ENCODE peak calls at places on chromosomes 12 and 14, in five cellular contexts. One of them, this sample, is unnamed.

GRCh38 chr14:68633131-68633991 is 159.5 kb downstream of the ZFP36L1 start:
- DNase-seq in K562: no peak
- DNase-seq in A549: no peak
- DNase-seq in GM12878: no peak
- DNase-seq in IMR-90: no peak
- DNase-seq in this sample: no peak

GRCh38 chr12:129531004-129531403 is 372.8 kb downstream of the TMEM132D start:
- DNase-seq in A549: no peak
- DNase-seq in GM12878: no peak
- DNase-seq in K562: no peak
- DNase-seq in IMR-90: no peak
- DNase-seq in this sample: no peak

GRCh38 chr12:105492591-105492990 is 162.1 kb downstream of the C12orf75 start:
- DNase-seq in GM12878: no peak
- DNase-seq in K562: no peak
- DNase-seq in IMR-90: peak
- DNase-seq in A549: no peak
- DNase-seq in this sample: no peak

GRCh38 chr12:56773113-56773512 is 10.0 kb downstream of the HSD17B6 start:
- DNase-seq in K562: no peak
- DNase-seq in A549: no peak
- DNase-seq in GM12878: no peak
- DNase-seq in IMR-90: no peak
- DNase-seq in this sample: no peak

GRCh38 chr14:77014004-77014604 is 14.4 kb downstream of the IRF2BPL start:
- DNase-seq in A549: no peak
- DNase-seq in IMR-90: peak
- DNase-seq in K562: no peak
- DNase-seq in GM12878: no peak
- DNase-seq in this sample: peak

GRCh38 chr14:105021656-105022275 is 883 bp upstream of the CDCA4 start:
- DNase-seq in K562: peak
- DNase-seq in GM12878: no peak
- DNase-seq in IMR-90: peak
- DNase-seq in A549: peak
- DNase-seq in this sample: peak

GRCh38 chr14:56952766-56953473 is 142.6 kb upstream of the OTX2 start:
- DNase-seq in GM12878: no peak
- DNase-seq in K562: no peak
- DNase-seq in A549: no peak
- DNase-seq in IMR-90: no peak
- DNase-seq in this sample: no peak

GRCh38 chr12:101761347-101761746 is 22.1 kb upstream of the SYCP3 start:
- DNase-seq in A549: peak
- DNase-seq in IMR-90: peak
- DNase-seq in K562: no peak
- DNase-seq in GM12878: no peak
- DNase-seq in this sample: no peak

GRCh38 chr12:106760184-106760531 is 14.3 kb upstream of the RIC8B start:
- DNase-seq in IMR-90: peak
- DNase-seq in A549: no peak
- DNase-seq in GM12878: peak
- DNase-seq in K562: no peak
- DNase-seq in this sample: no peak

GRCh38 chr12:18898469-18898868 is 160.6 kb downstream of the CAPZA3 start:
- DNase-seq in IMR-90: no peak
- DNase-seq in A549: no peak
- DNase-seq in K562: no peak
- DNase-seq in GM12878: no peak
- DNase-seq in this sample: no peak

GRCh38 chr12:124418156-124418555 is 123.3 kb downstream of the RFLNA start:
- DNase-seq in GM12878: no peak
- DNase-seq in K562: no peak
- DNase-seq in IMR-90: no peak
- DNase-seq in A549: no peak
- DNase-seq in this sample: no peak

GRCh38 chr12:51643951-51644350 is 52.9 kb downstream of the SCN8A start:
- DNase-seq in K562: no peak
- DNase-seq in GM12878: no peak
- DNase-seq in IMR-90: peak
- DNase-seq in A549: no peak
- DNase-seq in this sample: no peak

GRCh38 chr12:81598205-81598604 is 160.9 kb downstream of the PPFIA2 start:
- DNase-seq in IMR-90: no peak
- DNase-seq in A549: no peak
- DNase-seq in K562: no peak
- DNase-seq in GM12878: no peak
- DNase-seq in this sample: peak

GRCh38 chr14:73472182-73473114 is 14.1 kb upstream of the NUMB start:
- DNase-seq in K562: peak
- DNase-seq in A549: peak
- DNase-seq in IMR-90: peak
- DNase-seq in GM12878: peak
- DNase-seq in this sample: peak

GRCh38 chr14:43449291-43449690 is 1057.8 kb downstream of the FSCB start:
- DNase-seq in K562: no peak
- DNase-seq in GM12878: no peak
- DNase-seq in IMR-90: no peak
- DNase-seq in A549: no peak
- DNase-seq in this sample: no peak

GRCh38 chr14:96888593-96888992 is 91.4 kb downstream of the VRK1 start:
- DNase-seq in IMR-90: no peak
- DNase-seq in K562: peak
- DNase-seq in GM12878: no peak
- DNase-seq in A549: no peak
- DNase-seq in this sample: no peak

GRCh38 chr14:91336093-91336450 is 81.5 kb downstream of the CCDC88C start:
- DNase-seq in K562: no peak
- DNase-seq in IMR-90: no peak
- DNase-seq in GM12878: no peak
- DNase-seq in A549: no peak
- DNase-seq in this sample: no peak

GRCh38 chr14:104206281-104206904 is 68.0 kb downstream of the KIF26A start:
- DNase-seq in GM12878: no peak
- DNase-seq in IMR-90: no peak
- DNase-seq in A549: no peak
- DNase-seq in K562: no peak
- DNase-seq in this sample: peak

GRCh38 chr12:40828593-40828990 is 136.4 kb downstream of the CNTN1 start:
- DNase-seq in A549: no peak
- DNase-seq in GM12878: no peak
- DNase-seq in IMR-90: no peak
- DNase-seq in K562: no peak
- DNase-seq in this sample: no peak

GRCh38 chr12:40827923-40828592 is 135.8 kb downstream of the CNTN1 start:
- DNase-seq in K562: no peak
- DNase-seq in A549: peak
- DNase-seq in IMR-90: no peak
- DNase-seq in GM12878: no peak
- DNase-seq in this sample: no peak

GRCh38 chr12:40829738-40830144 is 137.5 kb downstream of the CNTN1 start:
- DNase-seq in GM12878: no peak
- DNase-seq in IMR-90: no peak
- DNase-seq in A549: peak
- DNase-seq in K562: no peak
- DNase-seq in this sample: no peak

GRCh38 chr12:40820794-40821484 is 128.7 kb downstream of the CNTN1 start:
- DNase-seq in GM12878: no peak
- DNase-seq in IMR-90: no peak
- DNase-seq in A549: no peak
- DNase-seq in K562: no peak
- DNase-seq in this sample: no peak

GRCh38 chr12:40825156-40825555 is 132.9 kb downstream of the CNTN1 start:
- DNase-seq in IMR-90: no peak
- DNase-seq in GM12878: no peak
- DNase-seq in K562: no peak
- DNase-seq in A549: no peak
- DNase-seq in this sample: no peak
- TF ChIP-seq RCOR1 in IMR-90: no peak
- TF ChIP-seq RCOR1 in GM12878: no peak
- TF ChIP-seq RCOR1 in K562: no peak
- TF ChIP-seq RCOR1 in A549: no peak
- TF ChIP-seq RCOR1 in this sample: no peak

GRCh38 chr12:64782181-64782580 is 23.0 kb upstream of the GNS start:
- DNase-seq in IMR-90: no peak
- DNase-seq in K562: no peak
- DNase-seq in GM12878: no peak
- DNase-seq in A549: no peak
- DNase-seq in this sample: peak

GRCh38 chr12:64780531-64781373 is 21.5 kb upstream of the GNS start:
- DNase-seq in GM12878: no peak
- DNase-seq in A549: peak
- DNase-seq in IMR-90: no peak
- DNase-seq in K562: no peak
- DNase-seq in this sample: peak

GRCh38 chr12:64779349-64779974 is 20.3 kb upstream of the GNS start:
- DNase-seq in IMR-90: no peak
- DNase-seq in K562: no peak
- DNase-seq in GM12878: no peak
- DNase-seq in A549: no peak
- DNase-seq in this sample: no peak

GRCh38 chr12:64780220-64780530 is 21.0 kb upstream of the GNS start:
- DNase-seq in GM12878: no peak
- DNase-seq in K562: no peak
- DNase-seq in A549: no peak
- DNase-seq in IMR-90: no peak
- DNase-seq in this sample: no peak

DNA sequence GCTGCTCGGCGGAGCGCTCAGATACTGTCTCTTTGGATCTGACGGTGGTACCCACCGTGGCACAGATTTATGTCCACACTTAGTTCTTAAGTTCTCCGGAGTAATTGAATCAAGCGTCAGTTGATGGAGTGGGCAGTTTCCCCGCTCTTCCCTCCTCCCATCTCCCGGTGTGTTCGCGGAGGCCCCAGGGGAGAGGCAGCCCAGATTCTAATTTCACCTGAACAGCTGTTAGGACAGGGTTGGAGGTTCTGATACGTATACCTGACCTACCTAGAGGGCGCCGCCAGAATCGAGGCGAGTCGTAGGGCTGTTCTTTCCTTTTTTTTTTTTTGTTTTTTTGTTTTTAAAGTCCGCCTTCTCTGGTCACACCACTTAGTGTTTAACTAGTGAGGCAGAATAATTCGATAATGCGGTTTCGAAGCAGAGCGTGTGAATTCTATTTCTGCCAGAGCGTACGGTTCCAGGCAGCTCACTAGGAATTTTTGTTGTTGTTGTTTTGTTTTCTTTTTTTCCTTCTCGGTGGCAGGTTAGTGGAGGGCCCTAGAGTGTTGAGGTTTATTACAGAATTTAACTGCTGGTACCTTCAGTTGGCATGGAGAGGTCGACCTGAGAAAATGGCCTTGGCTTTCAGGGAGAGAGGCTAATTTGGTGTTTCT is 22.3 kb upstream of the GNS start:
- DNase-seq in GM12878: no peak
- DNase-seq in K562: no peak
- DNase-seq in IMR-90: no peak
- DNase-seq in A549: no peak
- DNase-seq in this sample: peak
- TF ChIP-seq RCOR1 in GM12878: no peak
- TF ChIP-seq RCOR1 in K562: no peak
- TF ChIP-seq RCOR1 in IMR-90: no peak
- TF ChIP-seq RCOR1 in A549: no peak
- TF ChIP-seq RCOR1 in this sample: no peak

DNA sequence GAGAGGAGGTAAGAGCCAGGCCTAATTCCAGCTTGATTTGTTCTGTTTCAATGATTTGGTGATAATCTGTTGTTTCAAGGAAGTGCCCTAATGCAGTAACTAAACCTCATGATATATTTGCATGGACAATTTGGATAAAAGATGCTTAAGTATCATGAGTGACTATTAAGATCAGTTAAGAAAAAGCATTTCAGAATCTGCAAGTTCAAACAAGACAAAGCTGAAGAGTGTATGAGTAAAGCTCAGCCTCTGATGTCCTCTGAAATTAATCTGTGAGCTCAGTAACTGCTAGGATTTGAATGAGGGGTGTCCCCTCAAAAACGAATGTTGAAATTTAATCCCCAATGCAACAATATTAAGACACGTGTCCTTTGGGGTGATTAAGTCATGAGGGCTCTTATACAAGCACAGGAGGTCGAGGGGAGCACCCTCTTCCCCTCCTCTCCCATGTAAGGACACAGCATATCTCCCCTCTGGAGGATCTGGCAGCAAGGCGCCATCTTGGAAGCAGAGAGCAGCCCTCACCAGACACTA is 949.2 kb downstream of the GALC start:
- DNase-seq in A549: no peak
- DNase-seq in K562: no peak
- DNase-seq in IMR-90: no peak
- DNase-seq in GM12878: no peak
- DNase-seq in this sample: no peak
- TF ChIP-seq RCOR1 in A549: no peak
- TF ChIP-seq RCOR1 in K562: no peak
- TF ChIP-seq RCOR1 in IMR-90: no peak
- TF ChIP-seq RCOR1 in GM12878: no peak
- TF ChIP-seq RCOR1 in this sample: no peak

GRCh38 chr12:62191747-62192485 is 68.3 kb upstream of the USP15 start:
- DNase-seq in A549: peak
- DNase-seq in IMR-90: no peak
- DNase-seq in GM12878: no peak
- DNase-seq in K562: no peak
- DNase-seq in this sample: peak

GRCh38 chr12:62190921-62191746 is 69.1 kb upstream of the USP15 start:
- DNase-seq in A549: no peak
- DNase-seq in K562: no peak
- DNase-seq in GM12878: no peak
- DNase-seq in IMR-90: peak
- DNase-seq in this sample: peak

GRCh38 chr12:62194616-62195015 is 65.6 kb upstream of the USP15 start:
- DNase-seq in A549: no peak
- DNase-seq in K562: no peak
- DNase-seq in IMR-90: no peak
- DNase-seq in GM12878: no peak
- DNase-seq in this sample: no peak

GRCh38 chr12:62194031-62194430 is 66.2 kb upstream of the USP15 start:
- DNase-seq in IMR-90: no peak
- DNase-seq in K562: no peak
- DNase-seq in A549: no peak
- DNase-seq in GM12878: no peak
- DNase-seq in this sample: no peak

DNA sequence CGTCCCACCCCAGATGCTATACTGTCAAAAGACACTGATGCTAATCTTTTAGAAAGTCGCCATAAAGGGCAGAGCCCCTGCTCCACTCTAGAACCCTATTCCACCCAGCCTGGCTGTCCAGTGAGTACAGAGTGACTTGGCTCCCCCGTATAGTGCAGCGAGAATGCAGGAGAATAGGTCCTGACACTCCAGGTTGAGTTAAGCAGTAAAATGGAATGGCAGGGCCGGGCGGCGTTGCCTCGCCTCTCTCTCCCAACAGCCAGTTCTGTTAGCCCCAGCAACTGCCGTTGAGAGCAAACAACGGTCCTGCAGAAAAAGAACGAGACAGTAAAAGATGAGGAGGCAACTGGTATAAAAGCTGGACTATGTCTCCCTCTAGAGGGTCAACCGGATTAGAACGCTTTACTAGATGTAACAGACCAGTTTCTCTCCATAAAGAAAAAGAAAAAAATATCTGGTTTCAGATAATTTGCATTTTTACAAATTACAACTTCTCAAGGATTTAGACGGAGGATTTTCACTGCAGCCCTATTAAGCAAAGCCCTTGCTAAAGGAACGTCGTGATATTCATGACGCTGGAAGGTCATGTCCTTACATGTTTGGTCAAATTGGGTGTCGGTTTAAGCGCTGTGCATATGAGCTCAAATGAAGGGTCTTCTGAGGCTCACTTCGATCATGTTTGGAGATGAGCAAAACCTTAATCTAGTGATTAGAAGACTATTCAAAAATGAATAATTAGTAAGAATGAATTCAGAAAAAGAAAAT is 67.5 kb upstream of the USP15 start:
- DNase-seq in GM12878: peak
- DNase-seq in IMR-90: peak
- DNase-seq in K562: peak
- DNase-seq in A549: peak
- DNase-seq in this sample: peak
- TF ChIP-seq RCOR1 in GM12878: no peak
- TF ChIP-seq RCOR1 in IMR-90: no peak
- TF ChIP-seq RCOR1 in K562: no peak
- TF ChIP-seq RCOR1 in A549: no peak
- TF ChIP-seq RCOR1 in this sample: no peak